ENCODE peak calls at places on chromosome 11, in five cellular contexts. One of them, this sample, is unnamed. For H3K4me1, the result is how much of the 10 kb centered on the place peaks cover.

GRCh38 chr11:132862137-132862536 is 670.2 kb downstream of the OPCML start:
- DNase-seq in heart right ventricle: no peak
- DNase-seq in astrocyte: no peak
- DNase-seq in cardiac muscle cell: no peak
- DNase-seq in CD8-positive, alpha-beta T cell: no peak
- DNase-seq in this sample: no peak

GRCh38 chr11:59197990-59198389 is 14.7 kb downstream of the MPEG1 start:
- DNase-seq in heart right ventricle: peak
- DNase-seq in astrocyte: no peak
- DNase-seq in cardiac muscle cell: peak
- DNase-seq in CD8-positive, alpha-beta T cell: no peak
- DNase-seq in this sample: peak

GRCh38 chr11:104343578-104343977 is 179.6 kb upstream of the PDGFD start:
- DNase-seq in heart right ventricle: no peak
- DNase-seq in astrocyte: no peak
- DNase-seq in cardiac muscle cell: peak
- DNase-seq in CD8-positive, alpha-beta T cell: no peak
- DNase-seq in this sample: no peak

GRCh38 chr11:66314561-66315497 is 2.0 kb downstream of the CD248 start:
- DNase-seq in heart right ventricle: no peak
- DNase-seq in astrocyte: no peak
- DNase-seq in cardiac muscle cell: no peak
- DNase-seq in CD8-positive, alpha-beta T cell: no peak
- DNase-seq in this sample: no peak

GRCh38 chr11:74701351-74701750 is 29.9 kb downstream of the CHRDL2 start:
- DNase-seq in heart right ventricle: no peak
- DNase-seq in astrocyte: no peak
- DNase-seq in cardiac muscle cell: no peak
- DNase-seq in CD8-positive, alpha-beta T cell: no peak
- DNase-seq in this sample: no peak

GRCh38 chr11:43557553-43558031 is 122.9 kb upstream of the HSD17B12 start:
- DNase-seq in heart right ventricle: no peak
- DNase-seq in astrocyte: no peak
- DNase-seq in cardiac muscle cell: no peak
- DNase-seq in CD8-positive, alpha-beta T cell: no peak
- DNase-seq in this sample: no peak

GRCh38 chr11:130144721-130145327 is 14.8 kb upstream of the ST14 start:
- DNase-seq in heart right ventricle: no peak
- DNase-seq in astrocyte: no peak
- DNase-seq in cardiac muscle cell: no peak
- DNase-seq in CD8-positive, alpha-beta T cell: no peak
- DNase-seq in this sample: no peak

GRCh38 chr11:78205256-78205655 is 16.5 kb downstream of the USP35 start:
- DNase-seq in heart right ventricle: no peak
- DNase-seq in astrocyte: no peak
- DNase-seq in cardiac muscle cell: no peak
- DNase-seq in CD8-positive, alpha-beta T cell: no peak
- DNase-seq in this sample: no peak

GRCh38 chr11:69617220-69617619 is 23.7 kb upstream of the CCND1 start:
- DNase-seq in heart right ventricle: no peak
- DNase-seq in astrocyte: no peak
- DNase-seq in cardiac muscle cell: no peak
- DNase-seq in CD8-positive, alpha-beta T cell: no peak
- DNase-seq in this sample: no peak

GRCh38 chr11:20966489-20966888 is 297.1 kb downstream of the NELL1 start:
- DNase-seq in heart right ventricle: no peak
- DNase-seq in astrocyte: no peak
- DNase-seq in cardiac muscle cell: no peak
- DNase-seq in CD8-positive, alpha-beta T cell: no peak
- DNase-seq in this sample: no peak

GRCh38 chr11:88012456-88012855 is 162.8 kb downstream of the RAB38 start:
- DNase-seq in heart right ventricle: no peak
- DNase-seq in astrocyte: no peak
- DNase-seq in cardiac muscle cell: no peak
- DNase-seq in CD8-positive, alpha-beta T cell: no peak
- DNase-seq in this sample: no peak

GRCh38 chr11:105000167-105000566 is 22.8 kb downstream of the CASP5 start:
- DNase-seq in heart right ventricle: no peak
- DNase-seq in astrocyte: no peak
- DNase-seq in cardiac muscle cell: no peak
- DNase-seq in CD8-positive, alpha-beta T cell: no peak
- DNase-seq in this sample: no peak

GRCh38 chr11:14331476-14332136 is 27.4 kb downstream of the RRAS2 start:
- DNase-seq in heart right ventricle: no peak
- DNase-seq in astrocyte: no peak
- DNase-seq in cardiac muscle cell: no peak
- DNase-seq in CD8-positive, alpha-beta T cell: no peak
- DNase-seq in this sample: no peak

GRCh38 chr11:109305009-109305408 is 117.0 kb upstream of the C11orf87 start:
- DNase-seq in heart right ventricle: no peak
- DNase-seq in astrocyte: no peak
- DNase-seq in cardiac muscle cell: no peak
- DNase-seq in CD8-positive, alpha-beta T cell: no peak
- DNase-seq in this sample: no peak

GRCh38 chr11:45110562-45110961 is 35.9 kb upstream of the PRDM11 start:
- DNase-seq in heart right ventricle: no peak
- DNase-seq in astrocyte: peak
- DNase-seq in cardiac muscle cell: peak
- DNase-seq in CD8-positive, alpha-beta T cell: no peak
- DNase-seq in this sample: no peak

GRCh38 chr11:128061321-128061871 is 526.0 kb downstream of the ETS1 start:
- DNase-seq in heart right ventricle: no peak
- DNase-seq in astrocyte: peak
- DNase-seq in cardiac muscle cell: no peak
- DNase-seq in CD8-positive, alpha-beta T cell: no peak
- DNase-seq in this sample: no peak

GRCh38 chr11:124581817-124582216 is 12.0 kb downstream of the OR8A1 start:
- DNase-seq in heart right ventricle: no peak
- DNase-seq in astrocyte: no peak
- DNase-seq in cardiac muscle cell: peak
- DNase-seq in CD8-positive, alpha-beta T cell: no peak
- DNase-seq in this sample: no peak

GRCh38 chr11:57638811-57639320 is 10.8 kb downstream of the YPEL4 start:
- DNase-seq in heart right ventricle: no peak
- DNase-seq in astrocyte: no peak
- DNase-seq in cardiac muscle cell: no peak
- DNase-seq in CD8-positive, alpha-beta T cell: no peak
- DNase-seq in this sample: no peak

DNA sequence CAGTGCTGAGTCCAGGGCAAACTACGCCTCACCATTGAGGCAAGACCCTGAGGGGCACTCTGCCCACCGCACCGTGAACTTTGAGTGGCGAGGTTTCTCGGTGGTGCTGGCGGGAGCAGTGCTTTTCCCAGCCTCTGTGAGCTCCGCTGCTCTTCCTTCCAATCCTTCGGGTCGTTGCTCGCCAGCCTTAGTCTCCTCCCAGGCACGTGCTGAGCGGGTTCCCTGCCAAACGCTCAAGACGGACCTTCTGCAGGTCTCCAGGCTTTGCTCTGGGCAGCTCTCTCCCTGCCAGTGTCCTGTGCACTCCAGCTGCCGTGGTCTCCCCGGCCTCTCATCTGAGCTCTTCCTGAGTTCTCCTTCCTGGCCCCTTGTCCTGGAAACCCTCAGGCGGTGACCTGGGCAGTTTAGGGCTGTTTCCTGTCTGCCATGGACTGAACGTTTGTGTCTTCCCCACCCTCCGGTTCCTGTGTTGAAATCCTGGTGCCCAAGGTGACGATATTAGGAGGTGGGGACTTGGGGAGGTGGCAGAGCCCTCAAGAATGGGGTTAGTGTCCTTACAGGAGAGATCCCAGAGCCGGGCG is 11.1 kb upstream of the MUC6 start:
- DNase-seq in heart right ventricle: no peak
- DNase-seq in astrocyte: no peak
- DNase-seq in cardiac muscle cell: no peak
- DNase-seq in CD8-positive, alpha-beta T cell: no peak
- DNase-seq in this sample: no peak
- TF ChIP-seq CTCF in heart right ventricle: no peak
- TF ChIP-seq CTCF in astrocyte: no peak
- TF ChIP-seq CTCF in cardiac muscle cell: no peak
- TF ChIP-seq CTCF in CD8-positive, alpha-beta T cell: no peak
- TF ChIP-seq CTCF in this sample: no peak

DNA sequence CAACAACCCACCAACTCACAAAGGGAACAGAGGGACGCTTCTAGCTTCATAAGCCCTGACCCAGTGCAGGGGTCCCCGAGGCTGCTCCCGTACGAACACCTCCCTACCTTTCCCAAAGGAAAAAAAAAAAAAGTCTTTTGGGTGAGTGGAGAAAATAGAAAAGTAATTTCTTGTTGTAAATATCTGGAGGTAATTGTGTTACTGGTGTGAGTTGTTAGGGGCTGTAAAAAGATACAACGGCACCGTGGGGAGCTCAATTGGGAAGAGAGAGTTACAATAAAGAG is 3.4 kb downstream of the PAX6 start:
- DNase-seq in heart right ventricle: no peak
- DNase-seq in astrocyte: no peak
- DNase-seq in cardiac muscle cell: no peak
- DNase-seq in CD8-positive, alpha-beta T cell: no peak
- DNase-seq in this sample: no peak
- H3K4me1 ChIP-seq in heart right ventricle: half or more
- H3K4me1 ChIP-seq in astrocyte: under half
- H3K4me1 ChIP-seq in cardiac muscle cell: under half
- H3K4me1 ChIP-seq in CD8-positive, alpha-beta T cell: half or more
- H3K4me1 ChIP-seq in this sample: half or more

DNA sequence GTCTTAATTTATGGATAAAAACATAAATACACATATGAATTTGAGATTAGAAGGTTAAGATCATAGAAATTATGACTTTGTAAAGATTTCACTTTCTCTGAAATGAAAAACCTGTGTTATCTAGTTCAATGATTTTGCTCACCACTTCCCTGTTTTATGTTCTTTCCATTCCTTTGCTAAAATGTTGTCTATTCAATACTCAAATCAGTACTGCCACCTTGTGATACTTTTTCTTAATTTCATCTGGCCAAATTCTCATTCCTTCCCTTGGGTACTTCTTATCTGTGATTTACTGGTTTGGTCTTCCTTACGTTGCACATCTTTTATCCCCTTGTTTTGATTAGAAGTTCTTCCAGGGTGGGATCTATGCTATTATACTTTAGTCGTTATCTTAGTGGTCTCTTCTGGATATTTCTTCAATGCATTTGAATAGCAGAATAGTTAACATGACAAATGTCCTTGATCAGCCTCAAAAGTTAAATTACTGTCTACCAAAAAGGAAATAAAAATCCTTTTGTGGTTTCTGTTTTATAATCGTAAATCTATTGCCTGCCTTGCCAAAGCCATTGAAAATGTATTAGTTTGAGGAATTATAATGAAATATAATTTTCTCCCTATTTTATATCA is 197.0 kb downstream of the PGR start:
- DNase-seq in heart right ventricle: no peak
- DNase-seq in astrocyte: no peak
- DNase-seq in cardiac muscle cell: peak
- DNase-seq in CD8-positive, alpha-beta T cell: no peak
- DNase-seq in this sample: no peak
- TF ChIP-seq CTCF in heart right ventricle: peak
- TF ChIP-seq CTCF in astrocyte: peak
- TF ChIP-seq CTCF in cardiac muscle cell: peak
- TF ChIP-seq CTCF in CD8-positive, alpha-beta T cell: no peak
- TF ChIP-seq CTCF in this sample: peak

GRCh38 chr11:60459345-60459744 is 3.7 kb downstream of the MS4A1 start:
- DNase-seq in heart right ventricle: no peak
- DNase-seq in astrocyte: no peak
- DNase-seq in cardiac muscle cell: no peak
- DNase-seq in CD8-positive, alpha-beta T cell: no peak
- DNase-seq in this sample: no peak

GRCh38 chr11:60455531-60456042 is at the start of gene MS4A1:
- DNase-seq in heart right ventricle: no peak
- DNase-seq in astrocyte: no peak
- DNase-seq in cardiac muscle cell: no peak
- DNase-seq in CD8-positive, alpha-beta T cell: no peak
- DNase-seq in this sample: no peak

GRCh38 chr11:60454212-60454611 is 1.4 kb upstream of the MS4A1 start:
- DNase-seq in heart right ventricle: no peak
- DNase-seq in astrocyte: no peak
- DNase-seq in cardiac muscle cell: no peak
- DNase-seq in CD8-positive, alpha-beta T cell: no peak
- DNase-seq in this sample: no peak

GRCh38 chr11:60457576-60457975 is 1.9 kb downstream of the MS4A1 start:
- DNase-seq in heart right ventricle: no peak
- DNase-seq in astrocyte: no peak
- DNase-seq in cardiac muscle cell: no peak
- DNase-seq in CD8-positive, alpha-beta T cell: no peak
- DNase-seq in this sample: no peak
- H3K4me1 ChIP-seq in heart right ventricle: under half
- H3K4me1 ChIP-seq in astrocyte: under half
- H3K4me1 ChIP-seq in cardiac muscle cell: under half
- H3K4me1 ChIP-seq in CD8-positive, alpha-beta T cell: under half
- H3K4me1 ChIP-seq in this sample: under half

GRCh38 chr11:12890476-12890875 is 118.6 kb upstream of the RASSF10 start:
- DNase-seq in heart right ventricle: no peak
- DNase-seq in astrocyte: no peak
- DNase-seq in cardiac muscle cell: peak
- DNase-seq in CD8-positive, alpha-beta T cell: no peak
- DNase-seq in this sample: no peak

GRCh38 chr11:12897390-12897789 is 111.7 kb upstream of the RASSF10 start:
- DNase-seq in heart right ventricle: no peak
- DNase-seq in astrocyte: no peak
- DNase-seq in cardiac muscle cell: no peak
- DNase-seq in CD8-positive, alpha-beta T cell: no peak
- DNase-seq in this sample: no peak

GRCh38 chr11:12897867-12898266 is 111.2 kb upstream of the RASSF10 start:
- DNase-seq in heart right ventricle: no peak
- DNase-seq in astrocyte: no peak
- DNase-seq in cardiac muscle cell: no peak
- DNase-seq in CD8-positive, alpha-beta T cell: no peak
- DNase-seq in this sample: no peak

GRCh38 chr11:12889243-12889642 is 119.9 kb upstream of the RASSF10 start:
- DNase-seq in heart right ventricle: peak
- DNase-seq in astrocyte: peak
- DNase-seq in cardiac muscle cell: peak
- DNase-seq in CD8-positive, alpha-beta T cell: no peak
- DNase-seq in this sample: no peak

GRCh38 chr11:12893787-12894672 is 115.1 kb upstream of the RASSF10 start:
- DNase-seq in heart right ventricle: peak
- DNase-seq in astrocyte: peak
- DNase-seq in cardiac muscle cell: peak
- DNase-seq in CD8-positive, alpha-beta T cell: no peak
- DNase-seq in this sample: peak
- TF ChIP-seq CTCF in heart right ventricle: peak
- TF ChIP-seq CTCF in astrocyte: peak
- TF ChIP-seq CTCF in cardiac muscle cell: peak
- TF ChIP-seq CTCF in CD8-positive, alpha-beta T cell: peak
- TF ChIP-seq CTCF in this sample: peak

DNA sequence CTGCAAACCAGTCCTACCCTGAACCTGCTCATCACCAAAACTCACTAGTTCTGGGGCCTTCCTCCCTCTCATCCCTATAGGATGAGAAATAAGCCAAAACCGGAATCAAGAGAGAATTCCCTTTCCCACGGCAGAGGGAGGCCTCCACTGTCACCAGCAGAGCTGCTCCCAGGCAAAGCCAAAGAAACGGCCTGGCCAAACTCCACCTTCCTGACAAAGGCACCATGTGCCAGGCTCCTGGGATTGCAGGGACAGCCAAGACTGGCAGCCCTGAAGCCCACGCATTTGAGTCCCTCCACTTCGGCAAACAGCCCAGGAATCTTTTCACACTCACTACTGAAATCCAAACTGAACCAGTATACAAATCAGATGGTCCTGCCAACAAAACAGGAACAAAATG is 6.2 kb downstream of the SMCO4 start:
- DNase-seq in heart right ventricle: peak
- DNase-seq in astrocyte: no peak
- DNase-seq in cardiac muscle cell: no peak
- DNase-seq in CD8-positive, alpha-beta T cell: no peak
- DNase-seq in this sample: no peak
- H3K4me1 ChIP-seq in heart right ventricle: under half
- H3K4me1 ChIP-seq in astrocyte: under half
- H3K4me1 ChIP-seq in cardiac muscle cell: half or more
- H3K4me1 ChIP-seq in CD8-positive, alpha-beta T cell: under half
- H3K4me1 ChIP-seq in this sample: under half